ENCODE peak calls at places on chromosome 16, in five cellular contexts. U is NCI-H1092; X is activated naive CD8-positive, alpha-beta T cell treated with anti-CD3 and anti-CD28 coated beads, Interleukin-2, amount 50 U/mL, for 24 hours; W is hypothalamus; C is right cardiac atrium. Q is an unnamed sample.

GRCh38 chr16:2702871-2703745 is 16.9 kb downstream of the PRSS27 start:
- DNase-seq in X (no peak), U (no peak), W (peak), C (peak), Q (no peak)

GRCh38 chr16:66603537-66604375 is 748 bp upstream of the CMTM3 start:
- DNase-seq in U (no peak), W (peak), C (peak), X (peak), Q (peak)

GRCh38 chr16:3836641-3837040 is 43.9 kb downstream of the CREBBP start:
- DNase-seq in W (no peak), X (no peak), C (no peak), U (no peak), Q (no peak)

GRCh38 chr16:66899945-66900688 is 18.6 kb downstream of the CDH16 start:
- DNase-seq in W (no peak), X (no peak), U (peak), C (peak), Q (peak)

GRCh38 chr16:65069090-65069489 is 52.8 kb downstream of the CDH11 start:
- DNase-seq in U (no peak), W (no peak), C (no peak), X (no peak), Q (no peak)

GRCh38 chr16:57661510-57661909 is 6.6 kb upstream of the ADGRG3 start:
- DNase-seq in X (no peak), C (no peak), U (no peak), W (no peak), Q (no peak)

GRCh38 chr16:5042574-5043171 is 8.9 kb upstream of the NAGPA start:
- DNase-seq in U (no peak), C (no peak), X (no peak), W (no peak), Q (no peak)

GRCh38 chr16:88978608-88979346 is 1.8 kb upstream of the CBFA2T3 start:
- DNase-seq in X (no peak), C (peak), U (no peak), W (no peak), Q (no peak)

GRCh38 chr16:23987443-23987842 is 151.7 kb downstream of the PRKCB start:
- DNase-seq in C (no peak), W (no peak), U (no peak), X (no peak), Q (no peak)

GRCh38 chr16:81350306-81350615 is 35.5 kb downstream of the GAN start:
- DNase-seq in U (no peak), W (no peak), X (no peak), C (no peak), Q (no peak)

GRCh38 chr16:67930191-67930590 is 1.5 kb downstream of the CTRL start:
- DNase-seq in U (no peak), C (peak), W (no peak), X (no peak), Q (no peak)

GRCh38 chr16:48433116-48433848 is 48.1 kb upstream of the SIAH1 start:
- DNase-seq in U (no peak), C (no peak), W (no peak), X (no peak), Q (no peak)

GRCh38 chr16:81590714-81591537 is 146.3 kb downstream of the CMIP start:
- DNase-seq in X (no peak), W (no peak), C (no peak), U (no peak), Q (no peak)

GRCh38 chr16:69346683-69347082 is 4.9 kb downstream of the TMED6 start:
- DNase-seq in U (no peak), W (no peak), C (no peak), X (no peak), Q (no peak)